ENCODE peak calls at places on chromosomes 6 and 20, in seven cellular contexts. One of them, this sample, is unnamed.

GRCh38 chr20:58524814-58525213 is 9.6 kb upstream of the APCDD1L start:
- DNase-seq in GM12878: no peak
- DNase-seq in HCT116: no peak
- DNase-seq in WTC11: no peak
- DNase-seq in H1: no peak
- DNase-seq in K562: no peak
- DNase-seq in HepG2: no peak
- DNase-seq in this sample: no peak

GRCh38 chr6:157099912-157100593 is 223.3 kb downstream of the TMEM242 start:
- DNase-seq in K562: peak; percentile 71
- DNase-seq in HCT116: no peak
- DNase-seq in HepG2: no peak
- DNase-seq in GM12878: peak; percentile 71
- DNase-seq in WTC11: no peak
- DNase-seq in H1: no peak
- DNase-seq in this sample: no peak

GRCh38 chr6:131765081-131765852 is 42.6 kb upstream of the ENPP1 start:
- DNase-seq in GM12878: no peak
- DNase-seq in HepG2: peak; percentile 83
- DNase-seq in H1: no peak
- DNase-seq in WTC11: no peak
- DNase-seq in HCT116: no peak
- DNase-seq in K562: no peak
- DNase-seq in this sample: no peak

GRCh38 chr6:7542065-7542877 is 800 bp downstream of the DSP start:
- DNase-seq in K562: no peak
- DNase-seq in HCT116: no peak
- DNase-seq in H1: no peak
- DNase-seq in GM12878: no peak
- DNase-seq in HepG2: no peak
- DNase-seq in WTC11: peak; percentile 69
- DNase-seq in this sample: peak; percentile 43

GRCh38 chr6:125747589-125748533 is 1.6 kb upstream of the HEY2 start:
- DNase-seq in HepG2: no peak
- DNase-seq in HCT116: no peak
- DNase-seq in H1: no peak
- DNase-seq in WTC11: peak; percentile 68
- DNase-seq in K562: peak; percentile 32
- DNase-seq in GM12878: no peak
- DNase-seq in this sample: peak; percentile 44

GRCh38 chr6:34237316-34237721 is 646 bp downstream of the HMGA1 start:
- DNase-seq in GM12878: no peak
- DNase-seq in H1: no peak
- DNase-seq in HCT116: no peak
- DNase-seq in WTC11: no peak
- DNase-seq in HepG2: no peak
- DNase-seq in K562: peak; percentile 61
- DNase-seq in this sample: peak; percentile 48

GRCh38 chr20:32894711-32895355 is 36.1 kb downstream of the EFCAB8 start:
- DNase-seq in K562: no peak
- DNase-seq in H1: no peak
- DNase-seq in HCT116: no peak
- DNase-seq in HepG2: no peak
- DNase-seq in WTC11: no peak
- DNase-seq in GM12878: no peak
- DNase-seq in this sample: no peak

GRCh38 chr20:23387118-23387443 is 25.1 kb downstream of the GZF1 start:
- DNase-seq in H1: no peak
- DNase-seq in GM12878: no peak
- DNase-seq in K562: no peak
- DNase-seq in HCT116: no peak
- DNase-seq in HepG2: no peak
- DNase-seq in WTC11: no peak
- DNase-seq in this sample: no peak

GRCh38 chr6:123967900-123968299 is 164.2 kb downstream of the NKAIN2 start:
- DNase-seq in GM12878: no peak
- DNase-seq in HepG2: no peak
- DNase-seq in H1: no peak
- DNase-seq in HCT116: no peak
- DNase-seq in K562: no peak
- DNase-seq in WTC11: no peak
- DNase-seq in this sample: no peak

GRCh38 chr6:163394659-163395058 is 19.9 kb upstream of the QKI start:
- DNase-seq in WTC11: no peak
- DNase-seq in H1: no peak
- DNase-seq in K562: no peak
- DNase-seq in GM12878: no peak
- DNase-seq in HepG2: no peak
- DNase-seq in HCT116: no peak
- DNase-seq in this sample: no peak

GRCh38 chr6:26536571-26537159 is 1.5 kb upstream of the HMGN4 start:
- DNase-seq in GM12878: no peak
- DNase-seq in HCT116: no peak
- DNase-seq in WTC11: no peak
- DNase-seq in K562: peak; percentile 71
- DNase-seq in HepG2: peak; percentile 35
- DNase-seq in H1: no peak
- DNase-seq in this sample: no peak

GRCh38 chr6:43771858-43772570 is 2.0 kb downstream of the VEGFA start:
- DNase-seq in GM12878: no peak
- DNase-seq in HepG2: peak; percentile 51
- DNase-seq in HCT116: no peak
- DNase-seq in K562: peak; percentile 90
- DNase-seq in H1: no peak
- DNase-seq in WTC11: peak; percentile 69
- DNase-seq in this sample: peak; percentile 74

GRCh38 chr6:113120214-113120576 is 737.0 kb upstream of the MARCKS start:
- DNase-seq in HCT116: peak; percentile 86
- DNase-seq in HepG2: no peak
- DNase-seq in H1: no peak
- DNase-seq in GM12878: no peak
- DNase-seq in K562: no peak
- DNase-seq in WTC11: no peak
- DNase-seq in this sample: no peak

GRCh38 chr20:50996901-50997830 is 25.7 kb downstream of the KCNG1 start:
- DNase-seq in HepG2: no peak
- DNase-seq in GM12878: no peak
- DNase-seq in WTC11: no peak
- DNase-seq in K562: peak; percentile 8
- DNase-seq in H1: no peak
- DNase-seq in HCT116: no peak
- DNase-seq in this sample: no peak

GRCh38 chr6:14275493-14275851 is 157.9 kb downstream of the CD83 start:
- DNase-seq in WTC11: no peak
- DNase-seq in K562: no peak
- DNase-seq in HCT116: no peak
- DNase-seq in GM12878: no peak
- DNase-seq in HepG2: no peak
- DNase-seq in H1: no peak
- DNase-seq in this sample: no peak

GRCh38 chr6:125323376-125323775 is 21.6 kb upstream of the HDDC2 start:
- DNase-seq in HepG2: no peak
- DNase-seq in K562: no peak
- DNase-seq in WTC11: no peak
- DNase-seq in HCT116: no peak
- DNase-seq in H1: no peak
- DNase-seq in GM12878: no peak
- DNase-seq in this sample: no peak

GRCh38 chr6:24899647-24900325 is 36.0 kb downstream of the RIPOR2 start:
- DNase-seq in WTC11: no peak
- DNase-seq in H1: no peak
- DNase-seq in HepG2: no peak
- DNase-seq in K562: no peak
- DNase-seq in HCT116: no peak
- DNase-seq in GM12878: no peak
- DNase-seq in this sample: no peak

GRCh38 chr20:45358282-45359068 is 4.5 kb upstream of the SYS1 start:
- DNase-seq in WTC11: no peak
- DNase-seq in GM12878: no peak
- DNase-seq in HepG2: peak; percentile 64
- DNase-seq in HCT116: no peak
- DNase-seq in H1: no peak
- DNase-seq in K562: peak; percentile 55
- DNase-seq in this sample: no peak

GRCh38 chr20:47258745-47259695 is 97.5 kb downstream of the ZMYND8 start:
- DNase-seq in GM12878: peak; percentile 98
- DNase-seq in HepG2: no peak
- DNase-seq in HCT116: no peak
- DNase-seq in K562: no peak
- DNase-seq in WTC11: no peak
- DNase-seq in H1: no peak
- DNase-seq in this sample: no peak

GRCh38 chr6:145643760-145644159 is 91.6 kb downstream of the EPM2A start:
- DNase-seq in K562: no peak
- DNase-seq in GM12878: no peak
- DNase-seq in HepG2: no peak
- DNase-seq in WTC11: no peak
- DNase-seq in H1: no peak
- DNase-seq in HCT116: no peak
- DNase-seq in this sample: no peak

GRCh38 chr6:29529956-29530355 is 29.6 kb downstream of the UBD start:
- DNase-seq in GM12878: no peak
- DNase-seq in HepG2: no peak
- DNase-seq in H1: no peak
- DNase-seq in WTC11: no peak
- DNase-seq in K562: no peak
- DNase-seq in HCT116: no peak
- DNase-seq in this sample: no peak

GRCh38 chr6:73460044-73460443 is 1.5 kb upstream of the MTO1 start:
- DNase-seq in HepG2: no peak
- DNase-seq in K562: no peak
- DNase-seq in GM12878: no peak
- DNase-seq in HCT116: no peak
- DNase-seq in H1: no peak
- DNase-seq in WTC11: no peak
- DNase-seq in this sample: no peak

GRCh38 chr6:151523034-151523433 is 29.2 kb downstream of the CCDC170 start:
- DNase-seq in HepG2: no peak
- DNase-seq in K562: no peak
- DNase-seq in WTC11: no peak
- DNase-seq in GM12878: no peak
- DNase-seq in HCT116: no peak
- DNase-seq in H1: no peak
- DNase-seq in this sample: no peak

GRCh38 chr6:98823845-98824162 is 10.6 kb upstream of the POU3F2 start:
- DNase-seq in GM12878: no peak
- DNase-seq in K562: no peak
- DNase-seq in HepG2: no peak
- DNase-seq in H1: no peak
- DNase-seq in HCT116: no peak
- DNase-seq in WTC11: no peak
- DNase-seq in this sample: peak; percentile 41

GRCh38 chr6:161228911-161229591 is 44.8 kb downstream of the AGPAT4 start:
- DNase-seq in H1: no peak
- DNase-seq in K562: peak; percentile 87
- DNase-seq in GM12878: no peak
- DNase-seq in WTC11: no peak
- DNase-seq in HCT116: no peak
- DNase-seq in HepG2: no peak
- DNase-seq in this sample: no peak

GRCh38 chr6:107564223-107564855 is 74.4 kb downstream of the SOBP start:
- DNase-seq in HepG2: no peak
- DNase-seq in K562: no peak
- DNase-seq in H1: no peak
- DNase-seq in GM12878: no peak
- DNase-seq in HCT116: no peak
- DNase-seq in WTC11: no peak
- DNase-seq in this sample: no peak

GRCh38 chr6:63372951-63373533 is 53.3 kb upstream of the LGSN start:
- DNase-seq in WTC11: no peak
- DNase-seq in HCT116: no peak
- DNase-seq in HepG2: no peak
- DNase-seq in K562: no peak
- DNase-seq in H1: no peak
- DNase-seq in GM12878: no peak
- DNase-seq in this sample: no peak

GRCh38 chr20:8449120-8449519 is 317.1 kb downstream of the PLCB1 start:
- DNase-seq in HepG2: no peak
- DNase-seq in K562: no peak
- DNase-seq in WTC11: no peak
- DNase-seq in GM12878: no peak
- DNase-seq in HCT116: no peak
- DNase-seq in H1: no peak
- DNase-seq in this sample: no peak

GRCh38 chr20:23455641-23456040 is 3.0 kb upstream of the CST11 start:
- DNase-seq in HCT116: no peak
- DNase-seq in HepG2: no peak
- DNase-seq in K562: no peak
- DNase-seq in H1: no peak
- DNase-seq in WTC11: no peak
- DNase-seq in GM12878: no peak
- DNase-seq in this sample: no peak

GRCh38 chr20:21381619-21382018 is 15.7 kb downstream of the NKX2-4 start:
- DNase-seq in HepG2: no peak
- DNase-seq in GM12878: no peak
- DNase-seq in HCT116: no peak
- DNase-seq in K562: no peak
- DNase-seq in H1: no peak
- DNase-seq in WTC11: no peak
- DNase-seq in this sample: no peak
- TF ChIP-seq SP1 in HepG2: no peak
- TF ChIP-seq SP1 in GM12878: no peak
- TF ChIP-seq SP1 in HCT116: no peak
- TF ChIP-seq SP1 in K562: no peak
- TF ChIP-seq SP1 in H1: no peak
- TF ChIP-seq SP1 in WTC11: no peak
- TF ChIP-seq SP1 in this sample: no peak

GRCh38 chr6:153511896-153512496 is 380.9 kb upstream of the RGS17 start:
- DNase-seq in GM12878: no peak
- DNase-seq in HCT116: peak; percentile 8
- DNase-seq in WTC11: no peak
- DNase-seq in HepG2: peak; percentile 29
- DNase-seq in K562: peak; percentile 28
- DNase-seq in H1: no peak
- DNase-seq in this sample: peak; percentile 52
- TF ChIP-seq SP1 in GM12878: no peak
- TF ChIP-seq SP1 in HCT116: no peak
- TF ChIP-seq SP1 in WTC11: no peak
- TF ChIP-seq SP1 in HepG2: no peak
- TF ChIP-seq SP1 in K562: no peak
- TF ChIP-seq SP1 in H1: no peak
- TF ChIP-seq SP1 in this sample: no peak

DNA sequence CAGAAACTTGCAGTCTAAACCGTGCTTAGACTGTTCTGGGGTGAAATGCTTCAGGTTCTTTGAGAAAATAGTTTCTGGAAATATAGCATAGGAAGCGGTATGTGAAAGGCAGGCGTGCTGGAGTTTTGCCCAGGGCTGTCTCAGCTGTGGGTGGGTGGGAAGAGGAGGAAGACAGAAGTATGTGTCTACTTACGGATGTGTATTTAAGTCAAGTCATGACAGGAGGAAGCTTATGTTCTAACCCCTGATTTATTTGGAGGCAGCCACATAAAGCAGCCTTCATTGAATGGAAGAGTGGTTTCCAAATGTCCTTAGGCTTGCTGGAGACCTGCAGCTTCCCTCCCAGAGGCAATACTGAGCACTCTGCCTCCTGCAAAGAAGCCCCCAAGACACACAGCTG is 345.8 kb upstream of the PRND start:
- DNase-seq in WTC11: no peak
- DNase-seq in GM12878: no peak
- DNase-seq in H1: no peak
- DNase-seq in K562: no peak
- DNase-seq in HepG2: no peak
- DNase-seq in HCT116: no peak
- DNase-seq in this sample: no peak
- TF ChIP-seq SP1 in WTC11: no peak
- TF ChIP-seq SP1 in GM12878: no peak
- TF ChIP-seq SP1 in H1: no peak
- TF ChIP-seq SP1 in K562: no peak
- TF ChIP-seq SP1 in HepG2: no peak
- TF ChIP-seq SP1 in HCT116: no peak
- TF ChIP-seq SP1 in this sample: no peak

GRCh38 chr20:40942015-40942414 is 86.6 kb upstream of the TOP1 start:
- DNase-seq in HepG2: no peak
- DNase-seq in HCT116: no peak
- DNase-seq in WTC11: no peak
- DNase-seq in H1: no peak
- DNase-seq in GM12878: no peak
- DNase-seq in K562: no peak
- DNase-seq in this sample: no peak
- TF ChIP-seq SP1 in HepG2: no peak
- TF ChIP-seq SP1 in HCT116: no peak
- TF ChIP-seq SP1 in WTC11: no peak
- TF ChIP-seq SP1 in H1: no peak
- TF ChIP-seq SP1 in GM12878: no peak
- TF ChIP-seq SP1 in K562: no peak
- TF ChIP-seq SP1 in this sample: no peak

This sample was measured in HEK293T.